ENCODE peak calls at places on chromosome 18, in ten cellular contexts. B, U, M, Q, F, H, O, V, X and I are unnamed samples.
A peak's percentile ranks its signal among the peaks of the same experiment; 100 is the strongest.

GRCh38 chr18:10343778-10344177 is 110.7 kb upstream of the APCDD1 start:
- DNase-seq in X (no peak), B (no peak), O (no peak), U (no peak), V (no peak), H (no peak), F (no peak), M (no peak), Q (no peak), I (no peak)

GRCh38 chr18:28176933-28177827 is at the start of gene CDH2:
- DNase-seq in M (peak; percentile 44), U (peak; percentile 67), F (no peak), B (no peak), O (no peak), V (no peak), X (peak; percentile 51), H (peak; percentile 86), Q (peak; percentile 85), I (peak; percentile 65)

GRCh38 chr18:74271656-74272055 is 20.1 kb downstream of the CYB5A start:
- DNase-seq in U (no peak), M (no peak), F (no peak), O (no peak), Q (peak; percentile 51), H (no peak), B (no peak), V (no peak), X (no peak), I (no peak)

GRCh38 chr18:13095466-13095865 is 104.3 kb downstream of the CEP192 start:
- DNase-seq in V (no peak), F (no peak), U (no peak), X (no peak), B (no peak), H (no peak), O (no peak), Q (no peak), M (no peak), I (no peak)

GRCh38 chr18:62751341-62751821 is 36.0 kb downstream of the PHLPP1 start:
- DNase-seq in V (no peak), Q (peak; percentile 49), U (no peak), B (no peak), X (no peak), F (no peak), H (no peak), M (no peak), O (no peak), I (no peak)

GRCh38 chr18:59994357-59994756 is 94.6 kb downstream of the PMAIP1 start:
- DNase-seq in X (no peak), H (peak; percentile 11), Q (no peak), B (no peak), U (no peak), O (no peak), F (no peak), V (no peak), M (no peak), I (no peak)

GRCh38 chr18:8662574-8663255 is 42.6 kb upstream of the MTCL1 start:
- DNase-seq in B (no peak), Q (no peak), F (no peak), O (no peak), X (no peak), M (no peak), H (no peak), V (no peak), U (no peak), I (no peak)

GRCh38 chr18:9429662-9429993 is 45.7 kb upstream of the RALBP1 start:
- DNase-seq in F (no peak), X (no peak), M (no peak), B (no peak), O (no peak), Q (peak; percentile 60), V (no peak), H (no peak), U (no peak), I (no peak)

GRCh38 chr18:46917108-46917807 is at the start of the genes KATNAL2 and PIAS2:
- DNase-seq in F (peak; percentile 79), M (peak; percentile 86), V (peak; percentile 95), H (peak; percentile 68), Q (peak; percentile 52), U (peak; percentile 83), O (peak; percentile 88), X (peak; percentile 85), B (peak; percentile 11), I (peak; percentile 93)
- TF ChIP-seq CTCF in F (no peak), M (no peak), V (no peak), H (no peak), Q (no peak), U (peak; percentile 15), O (no peak), X (no peak), B (no peak), I (peak; percentile 37)

GRCh38 chr18:44927127-44927849 is 246.6 kb downstream of the SETBP1 start:
- DNase-seq in H (no peak), X (no peak), O (no peak), U (no peak), V (no peak), B (no peak), M (no peak), Q (no peak), F (no peak), I (no peak)
- TF ChIP-seq CTCF in H (no peak), X (no peak), O (no peak), U (no peak), V (no peak), B (no peak), M (no peak), Q (no peak), F (no peak), I (peak; percentile 20)

DNA sequence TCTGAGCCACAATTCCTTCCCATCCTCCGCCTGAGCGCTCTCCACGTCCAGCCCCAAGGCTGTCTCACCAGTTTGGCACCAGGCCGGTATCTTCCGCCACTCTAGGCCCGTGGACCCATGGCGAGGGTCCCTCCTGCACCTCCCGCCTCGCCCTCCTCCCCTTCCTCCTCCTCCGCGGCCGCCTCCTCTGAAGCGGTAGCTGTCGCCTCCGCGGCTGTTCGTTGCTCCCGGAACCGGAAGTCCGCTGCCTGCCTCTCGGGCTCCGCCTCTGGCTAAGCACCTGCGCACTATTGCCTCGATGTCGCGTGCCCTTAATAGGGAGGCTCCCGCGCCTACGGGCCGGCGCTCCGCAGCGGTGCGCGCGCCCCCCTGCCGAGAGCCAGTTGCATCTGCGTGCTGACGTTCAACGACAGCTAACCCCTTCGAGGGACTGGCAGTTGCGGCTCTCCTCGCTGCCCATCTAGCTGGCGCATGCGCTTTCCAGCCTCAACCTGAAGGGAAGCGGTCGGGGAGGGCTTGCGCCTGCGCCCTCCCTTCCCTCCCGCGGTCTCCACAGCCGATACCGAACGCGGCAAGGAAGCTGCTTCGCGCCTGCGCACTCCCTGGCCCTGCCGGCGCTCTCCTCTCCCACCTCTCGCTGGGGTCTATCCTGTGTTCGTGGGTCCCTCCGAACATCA is at the start of gene MBD1:
- DNase-seq in H (peak; percentile 96), Q (peak; percentile 99), U (peak; percentile 97), X (peak; percentile 96), B (peak; percentile 91), O (peak; percentile 99), F (peak; percentile 97), M (peak; percentile 98), V (peak; percentile 99), I (peak; percentile 98)
- TF ChIP-seq CTCF in H (no peak), Q (peak; percentile 29), U (peak; percentile 58), X (peak; percentile 2), B (peak; percentile 28), O (peak; percentile 33), F (no peak), M (peak; percentile 50), V (no peak), I (peak; percentile 26)

GRCh38 chr18:33495278-33495677 is 54.8 kb upstream of the CCDC178 start:
- DNase-seq in X (no peak), M (no peak), B (no peak), V (no peak), F (no peak), O (no peak), H (peak; percentile 16), U (peak; percentile 21), Q (peak; percentile 16), I (no peak)
- TF ChIP-seq CTCF in X (peak; percentile 34), M (no peak), B (peak; percentile 18), V (no peak), F (no peak), O (no peak), H (no peak), U (no peak), Q (peak; percentile 33), I (peak; percentile 51)

GRCh38 chr18:54223568-54224241 is 764 bp downstream of the MBD2 start:
- DNase-seq in H (peak; percentile 46), F (peak; percentile 48), O (no peak), V (peak; percentile 94), B (peak; percentile 72), M (peak; percentile 63), U (peak; percentile 59), X (peak; percentile 69), Q (peak; percentile 96), I (peak; percentile 20)

GRCh38 chr18:54224379-54225014 is at the start of gene MBD2:
- DNase-seq in U (peak; percentile 95), O (peak; percentile 96), H (peak; percentile 92), X (peak; percentile 95), M (peak; percentile 98), F (peak; percentile 95), B (peak; percentile 80), V (peak; percentile 98), Q (peak; percentile 91), I (peak; percentile 90)

GRCh38 chr18:54218299-54218698 is 6.2 kb downstream of the MBD2 start:
- DNase-seq in Q (no peak), M (no peak), H (no peak), X (no peak), F (no peak), O (no peak), U (no peak), B (no peak), V (no peak), I (no peak)

GRCh38 chr18:54220406-54220805 is 4.1 kb downstream of the MBD2 start:
- DNase-seq in F (no peak), X (no peak), B (no peak), Q (no peak), V (no peak), M (no peak), O (no peak), H (no peak), U (no peak), I (no peak)

GRCh38 chr18:54222922-54223567 is 1.4 kb downstream of the MBD2 start:
- DNase-seq in F (peak; percentile 67), O (no peak), B (no peak), M (no peak), X (no peak), Q (peak; percentile 2), U (no peak), V (no peak), H (peak; percentile 11), I (no peak)
- TF ChIP-seq CTCF in F (peak; percentile 73), O (no peak), B (no peak), M (peak; percentile 20), X (no peak), Q (no peak), U (no peak), V (no peak), H (peak; percentile 18), I (peak; percentile 38)

DNA sequence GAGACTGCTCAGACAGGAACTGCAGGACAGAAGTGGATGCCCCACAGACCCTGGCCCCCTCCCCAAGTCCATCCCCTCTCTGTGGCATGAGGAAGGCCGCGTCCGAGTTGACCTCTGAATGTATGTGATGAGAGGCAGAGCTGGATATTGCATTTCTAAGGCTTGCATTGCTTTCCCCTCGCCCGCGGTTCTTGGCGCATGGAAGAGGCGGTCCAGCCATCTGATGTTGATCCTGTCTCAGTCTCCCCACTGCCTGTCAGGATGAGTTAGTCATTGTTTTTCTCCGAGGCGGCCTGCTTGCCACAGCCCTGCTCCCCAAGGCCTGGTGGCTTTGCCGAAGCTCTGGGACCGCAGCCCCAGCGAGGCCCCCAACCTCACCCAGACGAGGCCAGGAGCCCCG is 88.6 kb downstream of the SMAD7 start:
- DNase-seq in U (no peak), F (no peak), O (no peak), Q (no peak), X (no peak), M (peak; percentile 40), V (no peak), B (no peak), H (no peak), I (no peak)
- TF ChIP-seq CTCF in U (no peak), F (no peak), O (no peak), Q (no peak), X (no peak), M (no peak), V (no peak), B (no peak), H (no peak), I (no peak)